ENCODE peak calls at places on chromosomes 1 and 21, in six cellular contexts. D, N, X, G, B and E are unnamed samples.
A peak's percentile ranks its signal among the peaks of the same experiment; 100 is the strongest.

GRCh38 chr21:43840259-43840658 is 24.8 kb upstream of the AGPAT3 start:
- ATAC-seq in D (no peak), N (no peak), X (no peak), G (no peak), B (no peak), E (no peak)

GRCh38 chr1:209624516-209625204 is 27.6 kb downstream of the LAMB3 start:
- ATAC-seq in D (no peak), N (no peak), X (no peak), G (no peak), B (no peak), E (no peak)

GRCh38 chr21:44078411-44078981 is 28.7 kb upstream of the PWP2 start:
- ATAC-seq in D (peak; percentile 28), N (no peak), X (peak; percentile 59), G (no peak), B (peak; percentile 30), E (no peak)

GRCh38 chr1:82896036-82896435 is 1095.3 kb downstream of the ADGRL2 start:
- ATAC-seq in D (no peak), N (no peak), X (no peak), G (no peak), B (no peak), E (no peak)

GRCh38 chr1:224786533-224787249 is 142.8 kb upstream of the DNAH14 start:
- ATAC-seq in D (no peak), N (no peak), X (peak; percentile 82), G (no peak), B (no peak), E (no peak)

GRCh38 chr1:26160527-26161407 is 1.9 kb downstream of the FAM110D start:
- ATAC-seq in D (no peak), N (no peak), X (no peak), G (no peak), B (no peak), E (no peak)

GRCh38 chr21:46099476-46099875 is 1.6 kb downstream of the COL6A2 start:
- ATAC-seq in D (no peak), N (no peak), X (no peak), G (peak; percentile 12), B (no peak), E (no peak)

GRCh38 chr21:38383411-38384245 is 114.6 kb downstream of the ERG start:
- ATAC-seq in D (no peak), N (no peak), X (no peak), G (peak; percentile 28), B (no peak), E (no peak)

GRCh38 chr1:195723796-195724194 is 884.4 kb downstream of the KCNT2 start:
- ATAC-seq in D (no peak), N (no peak), X (no peak), G (no peak), B (no peak), E (no peak)

GRCh38 chr1:229620876-229621275 is 5.0 kb downstream of the TAF5L start:
- ATAC-seq in D (no peak), N (no peak), X (no peak), G (no peak), B (no peak), E (no peak)

GRCh38 chr1:115041654-115042053 is 12.0 kb downstream of the TSHB start:
- ATAC-seq in D (no peak), N (no peak), X (no peak), G (no peak), B (no peak), E (no peak)

GRCh38 chr1:25996966-25997758 is 701 bp downstream of the PAFAH2 start:
- ATAC-seq in D (no peak), N (no peak), X (no peak), G (peak; percentile 43), B (no peak), E (no peak)

GRCh38 chr21:32090961-32091360 is 187.9 kb downstream of the MIS18A start:
- ATAC-seq in D (no peak), N (no peak), X (no peak), G (no peak), B (no peak), E (no peak)

GRCh38 chr1:211559222-211560010 is 19.5 kb downstream of the SLC30A1 start:
- ATAC-seq in D (no peak), N (no peak), X (no peak), G (no peak), B (no peak), E (no peak)

GRCh38 chr1:177165069-177165439 is 542 bp upstream of the ASTN1 start:
- ATAC-seq in D (no peak), N (no peak), X (no peak), G (no peak), B (no peak), E (no peak)